ENCODE peak calls at places on chromosomes 4 and X, in ten cellular contexts. S is IMR-90; U is breast epithelium; C is ovary; T is CD8-positive, alpha-beta T cell; Z is right cardiac atrium; R is Panc1; H is uterus; A is heart left ventricle; E is psoas muscle. P is an unnamed sample.

GRCh38 chr4:10336471-10336870 is 120.8 kb downstream of the ZNF518B start:
- DNase-seq in S (no peak), U (no peak), C (no peak), T (no peak), Z (no peak), R (no peak), H (no peak), A (no peak), E (no peak), P (no peak)

GRCh38 chr4:78553526-78554060 is 2.0 kb downstream of the ANXA3 start:
- DNase-seq in S (no peak), U (no peak), C (no peak), T (no peak), Z (no peak), R (no peak), H (no peak), A (no peak), E (no peak), P (no peak)

GRCh38 chr4:152304220-152304619 is 231.7 kb downstream of the FBXW7 start:
- DNase-seq in S (peak; percentile 2), U (no peak), C (no peak), T (no peak), Z (no peak), R (no peak), H (no peak), A (no peak), E (no peak), P (no peak)

GRCh38 chr4:147096667-147097604 is 151.3 kb upstream of the TTC29 start:
- DNase-seq in S (peak; percentile 69), U (no peak), C (no peak), T (no peak), Z (no peak), R (no peak), H (no peak), A (no peak), E (no peak), P (no peak)

GRCh38 chr4:78622253-78622979 is 70.8 kb downstream of the ANXA3 start:
- DNase-seq in S (peak; percentile 73), U (no peak), C (no peak), T (no peak), Z (no peak), R (no peak), H (no peak), A (no peak), E (no peak), P (no peak)

GRCh38 chr4:106421441-106422296 is 53.1 kb upstream of the GIMD1 start:
- DNase-seq in S (peak; percentile 12), U (no peak), C (no peak), T (no peak), Z (no peak), R (no peak), H (no peak), A (no peak), E (no peak), P (no peak)

GRCh38 chrX:102765217-102765616 is 44.7 kb downstream of the GPRASP3 start:
- DNase-seq in S (peak; percentile 82), U (no peak), C (no peak), T (no peak), Z (peak; percentile 35), R (no peak), H (peak; percentile 57), A (no peak), E (peak; percentile 21), P (no peak)

GRCh38 chr4:2843909-2844584 is 403 bp downstream of the ADD1 start:
- DNase-seq in S (peak; percentile 24), U (no peak), C (peak; percentile 65), T (no peak), Z (peak; percentile 62), R (no peak), H (peak; percentile 52), A (peak; percentile 60), E (peak; percentile 48), P (no peak)

GRCh38 chrX:38806054-38806389 is 4.8 kb downstream of the MID1IP1 start:
- DNase-seq in S (no peak), U (no peak), C (no peak), T (no peak), Z (no peak), R (peak; percentile 33), H (no peak), A (no peak), E (peak; percentile 19), P (no peak)

GRCh38 chr4:176335421-176335820 is 15.7 kb downstream of the SPCS3 start:
- DNase-seq in S (peak; percentile 79), U (no peak), C (no peak), T (no peak), Z (no peak), R (no peak), H (no peak), A (no peak), E (no peak), P (no peak)

GRCh38 chr4:89482248-89482647 is 174.6 kb upstream of the GPRIN3 start:
- DNase-seq in S (peak; percentile 53), U (no peak), C (no peak), T (no peak), Z (no peak), R (no peak), H (no peak), A (no peak), E (no peak), P (no peak)

GRCh38 chrX:25014366-25014838 is 1.4 kb downstream of the ARX start:
- DNase-seq in S (no peak), U (no peak), C (no peak), T (no peak), Z (no peak), R (no peak), H (no peak), A (no peak), E (no peak), P (no peak)

GRCh38 chrX:25015486-25016360 is at the start of gene ARX:
- DNase-seq in S (peak; percentile 42), U (no peak), C (peak; percentile 89), T (no peak), Z (peak; percentile 50), R (no peak), H (no peak), A (peak; percentile 47), E (peak; percentile 68), P (no peak)

GRCh38 chrX:25012433-25012735 is 3.4 kb downstream of the ARX start:
- DNase-seq in S (no peak), U (no peak), C (no peak), T (no peak), Z (no peak), R (no peak), H (no peak), A (no peak), E (peak; percentile 57), P (no peak)

GRCh38 chrX:25012793-25013592 is 2.8 kb downstream of the ARX start:
- DNase-seq in S (no peak), U (no peak), C (no peak), T (no peak), Z (no peak), R (no peak), H (no peak), A (no peak), E (peak; percentile 17), P (no peak)

GRCh38 chrX:25013593-25014365 is 2.0 kb downstream of the ARX start:
- DNase-seq in S (no peak), U (no peak), C (no peak), T (no peak), Z (no peak), R (no peak), H (no peak), A (no peak), E (no peak), P (no peak)
- H3K27me3 ChIP-seq in S (peaks cover 83% of the 10 kb centered on the region), U (peaks cover 5% of the 10 kb centered on the region), C (no peaks in the 10 kb centered on the region), T (no peaks in the 10 kb centered on the region), Z (no peaks in the 10 kb centered on the region), R (peaks cover 4% of the 10 kb centered on the region), H (peaks cover 71% of the 10 kb centered on the region), A (peaks cover 69% of the 10 kb centered on the region), E (peaks cover 3% of the 10 kb centered on the region), P (peaks cover 1% of the 10 kb centered on the region)

GRCh38 chr4:82367438-82368097 is 6.2 kb downstream of the HNRNPD start:
- DNase-seq in S (no peak), U (no peak), C (no peak), T (no peak), Z (no peak), R (no peak), H (no peak), A (no peak), E (no peak), P (no peak)
- H3K4me1 ChIP-seq in S (peaks cover 6% of the 10 kb centered on the region), U (no peaks in the 10 kb centered on the region), C (peaks cover 21% of the 10 kb centered on the region), T (peaks cover 81% of the 10 kb centered on the region), Z (peaks cover 10% of the 10 kb centered on the region), R (peaks cover 37% of the 10 kb centered on the region), H (peaks cover 13% of the 10 kb centered on the region), A (peaks cover 85% of the 10 kb centered on the region), E (peaks cover 84% of the 10 kb centered on the region), P (no peaks in the 10 kb centered on the region)

DNA sequence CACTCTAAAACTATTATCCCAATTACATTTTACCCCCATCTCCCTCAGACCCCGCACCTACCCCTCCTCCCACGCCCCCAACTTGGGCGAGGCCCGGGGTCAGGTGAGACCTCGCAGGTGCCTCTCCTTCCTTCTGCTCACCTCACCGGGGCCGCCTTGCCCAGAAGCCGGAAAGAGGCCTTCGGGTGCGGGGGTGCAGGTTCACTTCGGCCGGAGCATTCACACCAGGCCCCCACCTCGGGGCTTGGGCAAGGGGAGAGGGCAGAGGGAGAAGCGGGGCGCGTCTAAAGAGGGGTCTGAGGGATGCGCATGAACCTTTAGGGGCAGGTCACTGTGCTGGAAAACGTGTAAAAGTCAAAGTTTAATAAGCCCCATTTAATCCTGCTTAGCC is 427 bp downstream of the ZNF182 start:
- DNase-seq in S (no peak), U (no peak), C (peak; percentile 28), T (no peak), Z (no peak), R (no peak), H (no peak), A (no peak), E (no peak), P (no peak)
- H3K4me3 ChIP-seq in S (peak overlapping the region; percentile 91), U (peak overlapping the region; percentile 60), C (peak overlapping the region; percentile 48), T (peak overlapping the region; percentile 81), Z (peak overlapping the region; percentile 64), R (peak overlapping the region; percentile 69), H (peak overlapping the region; percentile 48), A (peak overlapping the region; percentile 31), E (peak overlapping the region; percentile 70), P (peak overlapping the region; percentile 80)

GRCh38 chrX:104566921-104567501 is 1.0 kb downstream of the IL1RAPL2 start:
- DNase-seq in S (no peak), U (no peak), C (no peak), T (no peak), Z (no peak), R (no peak), H (no peak), A (no peak), E (no peak), P (no peak)

GRCh38 chrX:104567506-104567905 is 1.5 kb downstream of the IL1RAPL2 start:
- DNase-seq in S (no peak), U (no peak), C (no peak), T (no peak), Z (no peak), R (no peak), H (no peak), A (no peak), E (no peak), P (no peak)

GRCh38 chrX:104564921-104565703 is 887 bp upstream of the IL1RAPL2 start:
- DNase-seq in S (no peak), U (no peak), C (no peak), T (no peak), Z (no peak), R (no peak), H (no peak), A (no peak), E (no peak), P (no peak)

GRCh38 chrX:104564335-104564734 is 1.7 kb upstream of the IL1RAPL2 start:
- DNase-seq in S (no peak), U (no peak), C (no peak), T (no peak), Z (no peak), R (no peak), H (no peak), A (no peak), E (no peak), P (no peak)

GRCh38 chrX:104565791-104566687 is at the start of gene IL1RAPL2:
- DNase-seq in S (no peak), U (peak; percentile 53), C (no peak), T (no peak), Z (no peak), R (no peak), H (no peak), A (no peak), E (no peak), P (no peak)
- H3K27me3 ChIP-seq in S (peaks cover 22% of the 10 kb centered on the region), U (no peaks in the 10 kb centered on the region), C (no peaks in the 10 kb centered on the region), T (no peaks in the 10 kb centered on the region), Z (no peaks in the 10 kb centered on the region), R (peaks cover 9% of the 10 kb centered on the region), H (peaks cover 12% of the 10 kb centered on the region), A (peaks cover 7% of the 10 kb centered on the region), E (no peaks in the 10 kb centered on the region), P (no peaks in the 10 kb centered on the region)